ENCODE peak calls at places on chromosome 21, in eight cellular contexts. F, W, M, I, T, Q, S and R are unnamed samples.

GRCh38 chr21:38675450-38675849 is 130.3 kb upstream of the ETS2 start:
- DNase-seq in F (no peak), W (no peak), M (no peak), I (no peak), T (no peak), Q (no peak), S (no peak), R (no peak)

GRCh38 chr21:45420061-45420521 is 15.1 kb downstream of the COL18A1 start:
- DNase-seq in F (no peak), W (no peak), M (no peak), I (no peak), T (no peak), Q (no peak), S (no peak), R (no peak)

GRCh38 chr21:35430260-35430659 is 381.2 kb upstream of the RUNX1 start:
- DNase-seq in F (no peak), W (no peak), M (no peak), I (no peak), T (no peak), Q (no peak), S (no peak), R (no peak)

GRCh38 chr21:34270406-34270805 is 93.4 kb upstream of the KCNE2 start:
- DNase-seq in F (no peak), W (no peak), M (no peak), I (no peak), T (no peak), Q (no peak), S (no peak), R (no peak)

GRCh38 chr21:33374080-33374873 is 28.9 kb upstream of the IFNGR2 start:
- DNase-seq in F (no peak), W (no peak), M (peak; percentile 58), I (peak; percentile 58), T (peak; percentile 52), Q (no peak), S (peak; percentile 55), R (peak; percentile 33)

GRCh38 chr21:42220138-42220701 is 1.3 kb downstream of the ABCG1 start:
- DNase-seq in F (no peak), W (peak; percentile 86), M (peak; percentile 38), I (peak; percentile 93), T (peak; percentile 91), Q (no peak), S (no peak), R (peak; percentile 94)

GRCh38 chr21:35226302-35226701 is 177.2 kb upstream of the RUNX1 start:
- DNase-seq in F (no peak), W (no peak), M (no peak), I (no peak), T (no peak), Q (no peak), S (no peak), R (no peak)

GRCh38 chr21:42102946-42103345 is 31.8 kb downstream of the UMODL1 start:
- DNase-seq in F (no peak), W (no peak), M (no peak), I (no peak), T (no peak), Q (no peak), S (no peak), R (no peak)

GRCh38 chr21:43274022-43274945 is 105.5 kb downstream of the CRYAA start:
- DNase-seq in F (no peak), W (no peak), M (no peak), I (no peak), T (no peak), Q (no peak), S (no peak), R (no peak)

GRCh38 chr21:35111531-35111930 is 62.4 kb upstream of the RUNX1 start:
- DNase-seq in F (no peak), W (peak; percentile 67), M (no peak), I (no peak), T (no peak), Q (no peak), S (no peak), R (no peak)

GRCh38 chr21:37367758-37368535 is 1.4 kb downstream of the DYRK1A start:
- DNase-seq in F (peak; percentile 29), W (peak; percentile 60), M (peak; percentile 13), I (peak; percentile 36), T (peak; percentile 40), Q (no peak), S (peak; percentile 29), R (peak; percentile 61)

GRCh38 chr21:16059981-16060380 is 330.2 kb downstream of the USP25 start:
- DNase-seq in F (no peak), W (no peak), M (no peak), I (no peak), T (no peak), Q (no peak), S (no peak), R (no peak)

GRCh38 chr21:38679531-38679930 is 126.2 kb upstream of the ETS2 start:
- DNase-seq in F (no peak), W (no peak), M (peak; percentile 64), I (no peak), T (no peak), Q (no peak), S (no peak), R (no peak)

GRCh38 chr21:15272591-15272990 is 207.8 kb upstream of the NRIP1 start:
- DNase-seq in F (no peak), W (no peak), M (no peak), I (no peak), T (no peak), Q (no peak), S (no peak), R (no peak)

GRCh38 chr21:37868896-37869295 is 47.4 kb downstream of the KCNJ6 start:
- DNase-seq in F (no peak), W (peak; percentile 70), M (peak; percentile 56), I (no peak), T (no peak), Q (no peak), S (no peak), R (no peak)

GRCh38 chr21:38623552-38623951 is 125.3 kb upstream of the ERG start:
- DNase-seq in F (no peak), W (no peak), M (no peak), I (no peak), T (no peak), Q (no peak), S (no peak), R (no peak)

GRCh38 chr21:45029298-45029967 is 44.9 kb upstream of the ADARB1 start:
- DNase-seq in F (no peak), W (no peak), M (peak; percentile 45), I (no peak), T (no peak), Q (no peak), S (peak; percentile 51), R (no peak)

GRCh38 chr21:34034369-34035014 is 38.9 kb upstream of the MRPS6 start:
- DNase-seq in F (no peak), W (no peak), M (no peak), I (no peak), T (no peak), Q (no peak), S (no peak), R (no peak)

GRCh38 chr21:37548521-37548981 is 182.0 kb downstream of the DYRK1A start:
- DNase-seq in F (no peak), W (no peak), M (no peak), I (no peak), T (no peak), Q (no peak), S (no peak), R (no peak)

GRCh38 chr21:20999567-21000169 is 1.5 kb downstream of the NCAM2 start:
- DNase-seq in F (no peak), W (peak; percentile 26), M (peak; percentile 27), I (peak; percentile 4), T (no peak), Q (no peak), S (peak; percentile 62), R (no peak)

GRCh38 chr21:27339902-27340301 is 373.0 kb upstream of the ADAMTS5 start:
- DNase-seq in F (no peak), W (no peak), M (no peak), I (no peak), T (no peak), Q (no peak), S (no peak), R (no peak)

GRCh38 chr21:45280178-45280821 is 7.4 kb downstream of the POFUT2 start:
- DNase-seq in F (no peak), W (no peak), M (no peak), I (no peak), T (no peak), Q (no peak), S (no peak), R (no peak)

GRCh38 chr21:36913247-36914169 is 53.0 kb downstream of the HLCS start:
- DNase-seq in F (no peak), W (no peak), M (no peak), I (no peak), T (no peak), Q (no peak), S (no peak), R (no peak)

GRCh38 chr21:37225440-37225839 is 41.7 kb downstream of the VPS26C start:
- DNase-seq in F (no peak), W (no peak), M (no peak), I (peak; percentile 58), T (peak; percentile 63), Q (no peak), S (no peak), R (peak; percentile 81)

GRCh38 chr21:36029309-36029708 is 31.0 kb downstream of the SETD4 start:
- DNase-seq in F (no peak), W (no peak), M (no peak), I (no peak), T (no peak), Q (no peak), S (no peak), R (no peak)

GRCh38 chr21:35559881-35560280 is 500.4 kb downstream of the SETD4 start:
- DNase-seq in F (no peak), W (no peak), M (peak; percentile 51), I (no peak), T (no peak), Q (no peak), S (no peak), R (no peak)